ENCODE peak calls at places on chromosomes 7 and 10, in five cellular contexts. F is cardiac muscle cell, R is brain microvascular endothelial cell, O is transverse colon, J is OCI-LY7. N is an unnamed sample.

GRCh38 chr10:26540601-26541000 is 102.5 kb downstream of the APBB1IP start:
- DNase-seq in J (peak), O (no peak), R (no peak), F (peak), N (no peak)

GRCh38 chr10:124166431-124167125 is 73.2 kb upstream of the CHST15 start:
- DNase-seq in F (no peak), R (no peak), O (no peak), J (no peak), N (no peak)

GRCh38 chr7:150737265-150738055 is at the start of gene GIMAP5:
- DNase-seq in R (no peak), F (no peak), O (no peak), J (no peak), N (no peak)

GRCh38 chr7:129423700-129424410 is 10.4 kb upstream of the STRIP2 start:
- DNase-seq in J (no peak), R (no peak), O (no peak), F (peak), N (peak)

GRCh38 chr7:100965723-100966541 is 3.4 kb upstream of the MUC12 start:
- DNase-seq in O (peak), F (peak), J (peak), R (peak), N (peak)

GRCh38 chr10:133466683-133467275 is 13.0 kb downstream of the SCART1 start:
- DNase-seq in R (no peak), F (no peak), O (no peak), J (no peak), N (no peak)

GRCh38 chr10:38047666-38048065 is 37.2 kb downstream of the ZNF33A start:
- DNase-seq in J (no peak), F (peak), O (no peak), R (no peak), N (no peak)

GRCh38 chr7:37076668-37077067 is 352.4 kb upstream of the AOAH start:
- DNase-seq in O (no peak), J (no peak), R (no peak), F (no peak), N (no peak)

GRCh38 chr10:55220975-55221374 is 419.9 kb upstream of the PCDH15 start:
- DNase-seq in J (no peak), F (no peak), R (no peak), O (no peak), N (no peak)
- H3K27ac ChIP-seq in J (no peak), F (no peak), R (no peak), O (no peak), N (no peak)

GRCh38 chr10:84328303-84329093 is at the start of gene CCSER2:
- DNase-seq in F (peak), O (peak), J (peak), R (peak), N (peak)
- TF ChIP-seq CTCF in F (no peak), O (no peak), J (peak), R (no peak), N (no peak)

DNA sequence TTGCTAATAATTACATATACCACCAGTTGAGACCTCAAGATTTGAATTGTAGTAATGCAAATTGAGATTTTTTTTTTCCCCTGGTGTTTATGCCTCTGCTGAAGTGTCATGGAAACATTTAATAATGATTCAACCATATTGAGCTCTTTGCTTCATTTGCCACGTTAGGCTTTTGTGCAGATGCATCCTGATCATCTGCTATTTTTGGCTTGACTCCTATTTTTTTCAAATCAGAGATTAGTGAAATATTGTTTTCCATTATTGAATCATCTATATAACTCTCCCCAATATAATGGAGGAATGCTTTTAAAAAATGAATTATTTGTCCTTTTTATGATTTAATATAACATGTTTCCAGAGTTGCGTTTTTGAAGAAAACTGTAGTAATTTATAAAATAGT is 115.1 kb downstream of the SRI start:
- DNase-seq in F (no peak), J (no peak), R (no peak), O (no peak), N (no peak)
- H3K27ac ChIP-seq in F (no peak), J (no peak), R (no peak), O (no peak), N (no peak)

GRCh38 chr10:108784534-108784933 is 1138.8 kb downstream of the XPNPEP1 start:
- DNase-seq in F (no peak), J (no peak), O (no peak), R (no peak), N (no peak)
- TF ChIP-seq CTCF in F (no peak), J (no peak), O (no peak), R (no peak), N (no peak)

GRCh38 chr7:140972876-140973829 is 41.6 kb downstream of the MRPS33 start:
- DNase-seq in O (no peak), J (no peak), F (peak), R (no peak), N (no peak)
- H3K27ac ChIP-seq in O (no peak), J (no peak), F (no peak), R (no peak), N (no peak)

GRCh38 chr10:85794553-85794952 is 572.0 kb downstream of the GRID1 start:
- DNase-seq in J (no peak), R (no peak), O (no peak), F (no peak), N (no peak)

GRCh38 chr10:85795460-85795859 is 571.1 kb downstream of the GRID1 start:
- DNase-seq in J (no peak), O (no peak), F (no peak), R (no peak), N (no peak)

GRCh38 chr10:85791846-85792532 is 574.6 kb downstream of the GRID1 start:
- DNase-seq in R (peak), J (peak), F (peak), O (no peak), N (no peak)

GRCh38 chr10:85790155-85790789 is 576.3 kb downstream of the GRID1 start:
- DNase-seq in R (no peak), F (no peak), O (no peak), J (no peak), N (no peak)

GRCh38 chr10:85792533-85792858 is 574.1 kb downstream of the GRID1 start:
- DNase-seq in R (no peak), F (no peak), O (no peak), J (no peak), N (no peak)
- TF ChIP-seq CTCF in R (no peak), F (no peak), O (no peak), J (no peak), N (no peak)

DNA sequence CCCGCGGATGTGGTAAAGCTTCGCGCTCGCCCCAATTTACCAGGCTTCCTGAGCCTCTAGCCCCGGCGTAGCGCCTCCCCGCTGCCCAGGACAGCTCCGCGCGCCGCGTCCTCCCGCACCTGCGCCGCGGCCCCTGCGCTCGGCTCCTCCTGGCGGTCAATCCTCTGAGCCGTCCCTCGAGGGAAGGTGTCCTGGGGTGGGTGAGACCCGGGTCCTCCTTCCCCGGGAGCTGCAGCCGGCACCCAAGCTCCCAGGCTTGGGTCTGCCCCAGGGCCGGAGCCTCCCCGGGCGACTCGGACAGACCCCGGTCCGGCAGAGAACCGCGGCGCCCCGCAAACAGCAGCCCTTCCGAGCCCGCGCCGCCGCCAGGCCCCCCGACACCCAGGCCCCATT is 512 bp downstream of the OSBPL3 start:
- DNase-seq in J (peak), O (peak), F (peak), R (peak), N (peak)
- H3K27ac ChIP-seq in J (peak), O (peak), F (peak), R (peak), N (peak)

N was measured in MM.1S.